ENCODE peak calls at places on chromosomes 5 and 9, in four cellular contexts. One of them, this sample, is unnamed.
A peak's percentile ranks its signal among the peaks of the same experiment; 100 is the strongest.

GRCh38 chr5:119435436-119436132 is 16.7 kb upstream of the HSD17B4 start:
- DNase-seq in K562: peak; percentile 31
- DNase-seq in HepG2: peak; percentile 55
- DNase-seq in GM12878: peak; percentile 44
- DNase-seq in this sample: peak; percentile 58

GRCh38 chr5:139272471-139273321 is 20.8 kb upstream of the MATR3 start:
- DNase-seq in K562: no peak
- DNase-seq in HepG2: peak; percentile 73
- DNase-seq in GM12878: no peak
- DNase-seq in this sample: no peak

GRCh38 chr5:76402880-76403712 is at the start of gene IQGAP2:
- DNase-seq in K562: peak; percentile 89
- DNase-seq in HepG2: peak; percentile 50
- DNase-seq in GM12878: no peak
- DNase-seq in this sample: peak; percentile 85

GRCh38 chr5:86814907-86815306 is 197.2 kb downstream of the COX7C start:
- DNase-seq in K562: no peak
- DNase-seq in HepG2: no peak
- DNase-seq in GM12878: no peak
- DNase-seq in this sample: no peak

GRCh38 chr9:93252116-93252780 is 68.3 kb downstream of the WNK2 start:
- DNase-seq in K562: no peak
- DNase-seq in HepG2: no peak
- DNase-seq in GM12878: no peak
- DNase-seq in this sample: no peak

GRCh38 chr9:95143591-95144561 is 173.6 kb downstream of the FANCC start:
- DNase-seq in K562: no peak
- DNase-seq in HepG2: peak; percentile 62
- DNase-seq in GM12878: no peak
- DNase-seq in this sample: no peak

GRCh38 chr9:125965421-125965820 is 218.2 kb downstream of the PBX3 start:
- DNase-seq in K562: no peak
- DNase-seq in HepG2: no peak
- DNase-seq in GM12878: no peak
- DNase-seq in this sample: no peak

GRCh38 chr5:89315194-89315593 is 432.2 kb upstream of the MEF2C start:
- DNase-seq in K562: no peak
- DNase-seq in HepG2: no peak
- DNase-seq in GM12878: no peak
- DNase-seq in this sample: no peak

GRCh38 chr9:16314476-16314875 is 556.0 kb downstream of the BNC2 start:
- DNase-seq in K562: no peak
- DNase-seq in HepG2: no peak
- DNase-seq in GM12878: no peak
- DNase-seq in this sample: no peak

GRCh38 chr5:125038477-125038876 is 292.0 kb upstream of the ZNF608 start:
- DNase-seq in K562: no peak
- DNase-seq in HepG2: no peak
- DNase-seq in GM12878: no peak
- DNase-seq in this sample: no peak

GRCh38 chr9:72695365-72695764 is 174.0 kb downstream of the TMC1 start:
- DNase-seq in K562: no peak
- DNase-seq in HepG2: no peak
- DNase-seq in GM12878: no peak
- DNase-seq in this sample: no peak

GRCh38 chr5:151661968-151662732 is 24.6 kb downstream of the SPARC start:
- DNase-seq in K562: no peak
- DNase-seq in HepG2: no peak
- DNase-seq in GM12878: peak; percentile 82
- DNase-seq in this sample: no peak

GRCh38 chr5:30100148-30100547 is 1093.3 kb upstream of the CDH6 start:
- DNase-seq in K562: no peak
- DNase-seq in HepG2: no peak
- DNase-seq in GM12878: no peak
- DNase-seq in this sample: no peak

GRCh38 chr5:108529381-108529780 is 147.5 kb upstream of the FBXL17 start:
- DNase-seq in K562: no peak
- DNase-seq in HepG2: no peak
- DNase-seq in GM12878: no peak
- DNase-seq in this sample: no peak

GRCh38 chr9:37801287-37801850 is 772 bp downstream of the DCAF10 start:
- DNase-seq in K562: peak; percentile 43
- DNase-seq in HepG2: no peak
- DNase-seq in GM12878: no peak
- DNase-seq in this sample: peak; percentile 34

GRCh38 chr9:98158071-98158791 is 34.2 kb downstream of the CORO2A start:
- DNase-seq in K562: no peak
- DNase-seq in HepG2: peak; percentile 88
- DNase-seq in GM12878: no peak
- DNase-seq in this sample: no peak

DNA sequence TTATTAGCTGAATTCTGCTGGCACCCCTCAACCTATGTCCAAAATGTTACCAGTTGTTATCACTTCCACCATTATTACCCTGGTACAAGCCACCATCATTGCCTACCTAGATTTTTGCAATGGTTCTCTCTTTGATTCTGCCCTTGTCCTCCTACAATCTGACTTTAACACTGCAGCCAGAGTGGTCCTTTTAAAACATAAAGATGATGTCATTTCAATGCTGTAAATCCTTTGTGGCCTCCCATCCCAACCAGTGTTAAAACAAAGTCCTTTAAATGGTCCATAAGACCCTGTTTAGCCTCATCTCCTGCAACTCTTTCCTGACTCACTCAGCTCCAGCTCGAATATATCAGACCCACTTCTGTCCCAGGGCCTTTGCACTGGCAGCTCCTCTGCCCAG is 54.9 kb upstream of the FSTL4 start:
- DNase-seq in K562: no peak
- DNase-seq in HepG2: no peak
- DNase-seq in GM12878: no peak
- DNase-seq in this sample: no peak
- TF ChIP-seq TARDBP in K562: no peak
- TF ChIP-seq TARDBP in HepG2: no peak
- TF ChIP-seq TARDBP in GM12878: no peak
- TF ChIP-seq TARDBP in this sample: no peak

GRCh38 chr5:127830157-127830556 is 127.0 kb downstream of the CCDC192 start:
- DNase-seq in K562: no peak
- DNase-seq in HepG2: no peak
- DNase-seq in GM12878: no peak
- DNase-seq in this sample: no peak
- TF ChIP-seq SP1 in K562: no peak
- TF ChIP-seq SP1 in HepG2: no peak
- TF ChIP-seq SP1 in GM12878: no peak
- TF ChIP-seq SP1 in this sample: no peak

GRCh38 chr5:40378431-40379175 is 301.1 kb upstream of the PTGER4 start:
- DNase-seq in K562: no peak
- DNase-seq in HepG2: no peak
- DNase-seq in GM12878: peak; percentile 62
- DNase-seq in this sample: no peak

GRCh38 chr5:40376566-40376965 is 303.1 kb upstream of the PTGER4 start:
- DNase-seq in K562: no peak
- DNase-seq in HepG2: no peak
- DNase-seq in GM12878: no peak
- DNase-seq in this sample: no peak

GRCh38 chr5:40374853-40375252 is 304.9 kb upstream of the PTGER4 start:
- DNase-seq in K562: no peak
- DNase-seq in HepG2: no peak
- DNase-seq in GM12878: no peak
- DNase-seq in this sample: no peak
- TF ChIP-seq FOXK2 in K562: no peak
- TF ChIP-seq FOXK2 in HepG2: no peak
- TF ChIP-seq FOXK2 in GM12878: no peak
- TF ChIP-seq FOXK2 in this sample: no peak

DNA sequence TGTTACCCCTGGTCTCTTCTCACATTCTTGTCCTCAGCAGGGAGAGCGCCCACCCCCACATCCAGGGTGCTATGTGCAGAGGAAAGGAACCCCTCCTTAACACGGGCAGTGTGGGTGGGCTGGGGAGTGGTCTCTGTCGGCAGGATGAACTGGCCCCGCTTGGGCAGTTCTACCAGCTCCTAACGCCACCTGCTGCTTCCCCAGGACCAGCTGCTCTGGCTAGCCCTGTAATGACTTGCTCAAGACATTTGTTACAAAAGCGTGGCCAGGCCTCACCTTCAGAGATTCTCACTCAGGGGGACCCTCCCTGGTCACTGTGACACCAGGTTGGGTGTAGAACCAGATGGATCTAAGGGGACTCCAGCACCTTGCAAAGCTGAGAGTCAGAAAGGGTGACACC is 82.4 kb downstream of the HMCN2 start:
- DNase-seq in K562: no peak
- DNase-seq in HepG2: no peak
- DNase-seq in GM12878: no peak
- DNase-seq in this sample: no peak
- TF ChIP-seq TARDBP in K562: no peak
- TF ChIP-seq TARDBP in HepG2: no peak
- TF ChIP-seq TARDBP in GM12878: no peak
- TF ChIP-seq TARDBP in this sample: no peak

GRCh38 chr5:180291234-180291940 is 496 bp downstream of the MAPK9 start:
- DNase-seq in K562: peak; percentile 49
- DNase-seq in HepG2: no peak
- DNase-seq in GM12878: no peak
- DNase-seq in this sample: peak; percentile 65
- TF ChIP-seq SP1 in K562: no peak
- TF ChIP-seq SP1 in HepG2: no peak
- TF ChIP-seq SP1 in GM12878: no peak
- TF ChIP-seq SP1 in this sample: no peak

GRCh38 chr5:157159209-157159751 is 6.8 kb downstream of the GARIN3 start:
- DNase-seq in K562: no peak
- DNase-seq in HepG2: no peak
- DNase-seq in GM12878: no peak
- DNase-seq in this sample: no peak
- TF ChIP-seq FOXK2 in K562: no peak
- TF ChIP-seq FOXK2 in HepG2: no peak
- TF ChIP-seq FOXK2 in GM12878: no peak
- TF ChIP-seq FOXK2 in this sample: no peak

GRCh38 chr5:54135042-54135441 is 175.3 kb downstream of the ARL15 start:
- DNase-seq in K562: no peak
- DNase-seq in HepG2: no peak
- DNase-seq in GM12878: no peak
- DNase-seq in this sample: no peak
- TF ChIP-seq TARDBP in K562: no peak
- TF ChIP-seq TARDBP in HepG2: no peak
- TF ChIP-seq TARDBP in GM12878: no peak
- TF ChIP-seq TARDBP in this sample: no peak

GRCh38 chr9:121811751-121812150 is 160.3 kb downstream of the DAB2IP start:
- DNase-seq in K562: no peak
- DNase-seq in HepG2: no peak
- DNase-seq in GM12878: no peak
- DNase-seq in this sample: no peak

GRCh38 chr9:121811140-121811539 is 159.7 kb downstream of the DAB2IP start:
- DNase-seq in K562: no peak
- DNase-seq in HepG2: no peak
- DNase-seq in GM12878: no peak
- DNase-seq in this sample: no peak

GRCh38 chr9:121810489-121810888 is 159.1 kb downstream of the DAB2IP start:
- DNase-seq in K562: no peak
- DNase-seq in HepG2: no peak
- DNase-seq in GM12878: no peak
- DNase-seq in this sample: no peak

GRCh38 chr9:121813811-121814210 is 162.4 kb downstream of the DAB2IP start:
- DNase-seq in K562: no peak
- DNase-seq in HepG2: no peak
- DNase-seq in GM12878: no peak
- DNase-seq in this sample: no peak

DNA sequence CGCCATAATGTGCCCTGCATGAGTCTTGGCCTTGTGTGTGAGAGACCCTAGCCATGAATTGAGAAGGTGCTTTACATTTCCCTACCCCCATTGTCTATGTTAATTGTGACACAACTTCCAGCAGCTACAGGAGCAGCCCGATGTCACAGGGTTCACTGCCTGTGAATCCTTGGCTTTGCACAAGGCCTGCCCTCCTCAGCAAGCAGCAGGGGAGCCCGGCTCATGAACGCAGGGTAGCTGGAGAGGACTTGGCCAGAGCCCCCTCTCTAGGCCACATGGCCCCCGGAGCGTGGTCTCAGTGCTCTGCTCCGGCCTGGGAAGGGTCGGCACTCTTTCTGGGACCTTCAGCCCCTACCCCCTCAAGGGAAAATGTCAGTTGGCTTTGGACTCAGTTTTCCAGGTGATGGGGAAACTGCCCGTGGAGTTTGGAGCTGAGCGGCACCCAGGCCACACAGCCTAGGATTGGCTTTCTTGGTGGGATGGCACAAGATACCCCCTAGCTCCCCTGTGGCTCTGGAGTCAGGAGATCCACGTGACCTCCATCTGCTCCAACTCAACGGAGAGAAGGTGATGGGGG is 160.8 kb downstream of the DAB2IP start:
- DNase-seq in K562: no peak
- DNase-seq in HepG2: no peak
- DNase-seq in GM12878: no peak
- DNase-seq in this sample: no peak
- TF ChIP-seq SP1 in K562: no peak
- TF ChIP-seq SP1 in HepG2: no peak
- TF ChIP-seq SP1 in GM12878: no peak
- TF ChIP-seq SP1 in this sample: no peak

This sample was measured in HEK293T.